ENCODE peak calls at places on chromosomes 12 and 14, in five cellular contexts. C is GM12878, K is H1, N is WTC11, G is HepG2. R is an unnamed sample.

GRCh38 chr12:113200016-113200797 is 14.7 kb downstream of the RITA1 start:
- DNase-seq in C (no peak), K (no peak), N (no peak), G (no peak), R (no peak)

GRCh38 chr14:26527095-26527494 is 70.7 kb downstream of the NOVA1 start:
- DNase-seq in C (no peak), K (no peak), N (no peak), G (no peak), R (no peak)

GRCh38 chr14:96410119-96410518 is 18.2 kb downstream of the AK7 start:
- DNase-seq in C (no peak), K (no peak), N (no peak), G (peak; percentile 8), R (no peak)

GRCh38 chr14:103600503-103600902 is 28.5 kb upstream of the KLC1 start:
- DNase-seq in C (no peak), K (no peak), N (no peak), G (no peak), R (no peak)

GRCh38 chr12:88970742-88971141 is 381.6 kb downstream of the DUSP6 start:
- DNase-seq in C (no peak), K (no peak), N (no peak), G (no peak), R (no peak)

GRCh38 chr12:96810477-96810876 is 96.6 kb upstream of the NEDD1 start:
- DNase-seq in C (no peak), K (no peak), N (no peak), G (no peak), R (no peak)

GRCh38 chr12:79689477-79690155 is 1.1 kb downstream of the PAWR start:
- DNase-seq in C (no peak), K (no peak), N (peak; percentile 49), G (peak; percentile 27), R (no peak)

GRCh38 chr12:48977290-48978281 is 536 bp upstream of the WNT1 start:
- DNase-seq in C (no peak), K (no peak), N (peak; percentile 75), G (peak; percentile 59), R (peak; percentile 89)

GRCh38 chr14:64968651-64969050 is 3.5 kb downstream of the RAB15 start:
- DNase-seq in C (no peak), K (no peak), N (no peak), G (no peak), R (no peak)

GRCh38 chr12:89650239-89650638 is 58.4 kb downstream of the ATP2B1 start:
- DNase-seq in C (no peak), K (no peak), N (no peak), G (peak; percentile 35), R (no peak)

GRCh38 chr14:76151398-76152332 is at the start of gene GPATCH2L:
- DNase-seq in C (peak; percentile 73), K (peak; percentile 70), N (peak; percentile 99), G (peak; percentile 76), R (peak; percentile 96)

GRCh38 chr14:88775532-88775931 is 17.2 kb downstream of the EML5 start:
- DNase-seq in C (no peak), K (no peak), N (no peak), G (no peak), R (no peak)

GRCh38 chr12:47304161-47304560 is 224.4 kb upstream of the AMIGO2 start:
- DNase-seq in C (no peak), K (no peak), N (no peak), G (no peak), R (no peak)

GRCh38 chr14:100155049-100155621 is 4.3 kb downstream of the DEGS2 start:
- DNase-seq in C (no peak), K (peak; percentile 73), N (peak; percentile 89), G (peak; percentile 46), R (peak; percentile 67)

GRCh38 chr14:31582286-31582691 is 21.1 kb downstream of the NUBPL start:
- DNase-seq in C (no peak), K (no peak), N (no peak), G (no peak), R (no peak)

GRCh38 chr14:49641697-49642129 is 6.7 kb upstream of the DNAAF2 start:
- DNase-seq in C (no peak), K (no peak), N (no peak), G (peak; percentile 96), R (peak; percentile 13)

GRCh38 chr14:64539186-64539552 is 1.4 kb upstream of the HSPA2 start:
- DNase-seq in C (no peak), K (no peak), N (no peak), G (no peak), R (no peak)

GRCh38 chr14:49512571-49512970 is 73.6 kb downstream of the RPS29 start:
- DNase-seq in C (no peak), K (no peak), N (no peak), G (no peak), R (no peak)

GRCh38 chr14:21711360-21711961 is 37.8 kb upstream of the OR4E1 start:
- DNase-seq in C (no peak), K (no peak), N (no peak), G (peak; percentile 66), R (peak; percentile 38)

GRCh38 chr12:54135621-54136027 is 53.2 kb downstream of the SMUG1 start:
- DNase-seq in C (no peak), K (no peak), N (no peak), G (peak; percentile 88), R (no peak)

GRCh38 chr12:4118017-4118510 is 155.5 kb upstream of the CCND2 start:
- DNase-seq in C (peak; percentile 89), K (no peak), N (no peak), G (no peak), R (no peak)

GRCh38 chr14:23068792-23069412 is 11.6 kb upstream of the CDH24 start:
- DNase-seq in C (peak; percentile 67), K (peak; percentile 84), N (peak; percentile 86), G (peak; percentile 98), R (peak; percentile 91)

GRCh38 chr12:1646908-1647669 is 18.1 kb downstream of the WNT5B start:
- DNase-seq in C (no peak), K (no peak), N (no peak), G (no peak), R (no peak)

GRCh38 chr12:21940972-21941521 is at the start of gene ABCC9:
- DNase-seq in C (no peak), K (no peak), N (peak; percentile 55), G (no peak), R (peak; percentile 23)

GRCh38 chr12:14773685-14774073 is 29.6 kb downstream of the WBP11 start:
- DNase-seq in C (peak; percentile 48), K (no peak), N (peak; percentile 47), G (no peak), R (no peak)

GRCh38 chr14:68199465-68200145 is 380.0 kb downstream of the RAD51B start:
- DNase-seq in C (no peak), K (peak; percentile 2), N (peak; percentile 36), G (no peak), R (no peak)
- TF ChIP-seq CTCF in C (no peak), K (no peak), N (no peak), G (no peak), R (no peak)

DNA sequence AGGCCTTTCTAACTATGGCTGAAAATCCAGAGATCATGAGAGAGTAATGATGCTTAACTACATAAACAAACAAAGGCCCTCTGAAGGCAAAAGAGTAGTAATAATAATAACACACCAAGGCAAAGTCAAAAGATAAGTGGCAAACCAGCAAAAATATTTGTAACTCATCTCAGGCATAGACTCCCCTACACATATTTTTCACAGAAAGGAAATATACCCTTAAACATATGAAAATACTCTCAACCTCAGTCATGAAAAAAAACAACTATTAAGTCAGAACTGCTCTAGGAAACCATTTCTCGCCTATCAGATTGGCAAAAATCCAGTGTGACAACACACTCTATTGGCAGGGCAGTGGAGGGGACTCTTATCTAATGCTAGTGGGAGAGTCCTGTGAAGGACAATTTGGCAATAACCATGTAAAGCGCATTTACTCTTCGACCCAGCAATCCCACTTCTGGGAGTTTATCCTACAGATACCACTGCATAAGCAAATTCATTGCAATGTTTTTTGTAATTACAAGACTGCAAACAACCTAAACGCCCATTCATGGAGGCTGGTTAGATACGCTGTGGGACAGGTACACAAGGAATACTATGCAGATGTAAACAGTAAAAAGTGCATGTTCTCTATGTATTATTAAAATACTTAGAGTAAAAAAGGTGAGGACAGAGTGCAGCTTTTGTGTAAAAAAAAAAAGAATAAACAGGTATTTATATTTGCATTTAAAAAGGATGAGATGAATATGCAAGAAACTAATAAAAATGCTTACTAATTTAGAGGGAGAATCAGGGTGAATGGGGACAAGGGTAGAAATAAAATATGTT is 26.0 kb upstream of the IL22 start:
- DNase-seq in C (no peak), K (no peak), N (no peak), G (peak; percentile 5), R (no peak)
- TF ChIP-seq ATF2 in C (no peak), K (no peak), N (no peak), G (no peak), R (no peak)

DNA sequence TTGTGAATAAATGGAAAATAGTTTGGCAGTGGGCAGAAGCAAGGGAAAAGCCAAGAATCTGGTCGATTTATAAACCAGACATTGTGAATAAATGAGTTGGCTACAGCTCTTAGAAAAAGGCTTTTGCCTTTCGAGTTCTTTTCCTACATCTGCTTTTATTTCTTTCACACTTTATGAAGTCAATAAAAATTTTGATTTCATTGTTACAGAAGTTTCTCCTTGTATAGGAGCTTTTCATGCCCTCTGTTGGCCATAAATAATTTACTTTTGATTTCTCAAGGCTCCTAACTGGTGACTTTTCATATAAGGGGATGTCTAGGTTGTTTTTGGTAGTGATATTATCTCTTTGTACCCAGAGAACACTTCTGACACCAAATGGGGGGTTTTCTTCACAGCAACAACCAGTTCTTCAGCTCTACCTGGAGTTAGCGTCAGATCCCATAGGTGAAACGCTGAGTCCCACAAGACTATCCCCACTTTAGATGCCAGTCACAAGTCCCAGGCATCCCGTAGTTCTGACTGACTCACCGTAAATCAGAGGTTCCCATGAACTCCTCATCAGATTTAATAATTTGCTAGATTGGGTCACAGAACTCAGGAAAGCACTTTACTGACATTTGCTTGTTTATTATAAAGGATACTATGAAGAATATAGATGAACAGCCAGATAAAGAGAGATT is 136.4 kb upstream of the DNM1L start:
- DNase-seq in C (no peak), K (no peak), N (no peak), G (no peak), R (no peak)
- TF ChIP-seq CTCF in C (no peak), K (no peak), N (no peak), G (no peak), R (no peak)

DNA sequence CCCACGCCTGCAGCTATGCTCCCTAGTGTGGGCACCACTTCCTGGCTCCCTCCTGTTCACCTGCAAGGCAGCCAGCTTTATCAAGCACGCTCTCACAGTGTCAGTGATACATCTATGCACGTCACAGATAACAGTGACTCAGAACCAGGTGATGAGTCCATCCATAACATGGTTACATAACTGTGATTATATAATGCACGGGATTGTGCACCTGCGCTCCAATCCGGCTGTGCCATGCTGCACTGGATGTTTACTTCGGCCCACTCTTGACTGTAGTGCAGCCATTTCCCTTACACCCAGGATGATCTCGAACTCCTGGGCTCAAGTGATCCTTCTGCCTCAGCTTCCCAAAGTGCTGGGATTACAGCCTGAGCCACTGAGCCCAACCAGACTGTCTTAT is 38.4 kb upstream of the CEP83 start:
- DNase-seq in C (no peak), K (no peak), N (no peak), G (no peak), R (no peak)
- TF ChIP-seq ATF2 in C (no peak), K (no peak), N (no peak), G (no peak), R (no peak)

DNA sequence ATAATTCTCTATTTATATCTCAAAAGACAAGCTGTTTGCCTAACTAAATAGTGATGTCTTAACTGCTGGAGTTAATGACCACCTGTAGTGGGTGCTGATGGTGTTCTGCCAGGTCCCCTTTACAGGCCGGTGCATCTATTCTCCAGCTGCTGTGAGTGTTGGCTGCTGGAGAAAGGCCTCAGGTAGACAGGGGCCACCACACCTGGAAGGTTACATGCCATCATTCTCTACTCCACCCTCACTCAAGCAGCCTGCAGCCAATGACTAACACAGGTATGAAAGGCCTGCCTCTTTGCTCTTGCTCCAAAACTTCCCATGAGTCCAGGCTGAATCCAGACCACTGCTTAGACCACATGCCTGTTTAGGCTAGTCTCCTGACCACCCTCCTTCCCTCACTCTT is 73.9 kb downstream of the RPS6KA5 start:
- DNase-seq in C (no peak), K (no peak), N (no peak), G (no peak), R (no peak)
- TF ChIP-seq CTCF in C (peak; percentile 5), K (peak; percentile 3), N (no peak), G (no peak), R (no peak)

R was measured in K562.